ENCODE peak calls at places on chromosomes 11 and 22, in nine cellular contexts. X is brain microvascular endothelial cell; O is tibial artery; L is SK-N-SH; V is heart left ventricle; I is transverse colon; U is CD8-positive, alpha-beta T cell; H is OCI-LY7; N is heart right ventricle. Y is an unnamed sample.

GRCh38 chr22:17149073-17149815 is 9.8 kb downstream of the HDHD5 start:
- DNase-seq in X (no peak), O (no peak), L (no peak), V (no peak), I (peak), U (no peak), H (no peak), N (no peak), Y (no peak)

GRCh38 chr11:123238297-123238696 is 43.2 kb upstream of the CLMP start:
- DNase-seq in X (no peak), O (peak), L (no peak), V (peak), I (no peak), U (no peak), H (no peak), N (peak), Y (no peak)

GRCh38 chr11:65389294-65389980 is 3.0 kb downstream of the FRMD8 start:
- DNase-seq in X (no peak), O (no peak), L (no peak), V (no peak), I (no peak), U (no peak), H (no peak), N (no peak), Y (no peak)

GRCh38 chr11:84234462-84235202 is 948.5 kb upstream of the CCDC90B start:
- DNase-seq in X (no peak), O (no peak), L (no peak), V (no peak), I (no peak), U (no peak), H (no peak), N (no peak), Y (no peak)

GRCh38 chr22:44497218-44497903 is 672 bp downstream of the RTL6 start:
- DNase-seq in X (no peak), O (no peak), L (peak), V (no peak), I (peak), U (no peak), H (no peak), N (peak), Y (no peak)

GRCh38 chr11:119339581-119340334 is 925 bp downstream of the C1QTNF5 start:
- DNase-seq in X (no peak), O (peak), L (peak), V (peak), I (peak), U (peak), H (peak), N (peak), Y (no peak)

GRCh38 chr22:10727393-10727792 is 4800.6 kb upstream of the OR11H1 start:
- DNase-seq in X (no peak), O (no peak), L (no peak), V (no peak), I (no peak), U (no peak), H (no peak), N (no peak), Y (no peak)

GRCh38 chr11:27183672-27184457 is 143.2 kb downstream of the BBOX1 start:
- DNase-seq in X (peak), O (peak), L (peak), V (peak), I (peak), U (peak), H (peak), N (peak), Y (peak)

GRCh38 chr11:111259871-111260270 is 14.3 kb downstream of the POU2AF2 start:
- DNase-seq in X (no peak), O (no peak), L (no peak), V (no peak), I (no peak), U (no peak), H (no peak), N (no peak), Y (no peak)

GRCh38 chr11:130179396-130180306 is 20.1 kb downstream of the ST14 start:
- DNase-seq in X (no peak), O (no peak), L (no peak), V (peak), I (peak), U (no peak), H (peak), N (peak), Y (no peak)

GRCh38 chr11:17600316-17601205 is 53.5 kb downstream of the OTOG start:
- DNase-seq in X (no peak), O (no peak), L (no peak), V (no peak), I (no peak), U (no peak), H (no peak), N (no peak), Y (no peak)

GRCh38 chr11:103601230-103601846 is 435.1 kb upstream of the DDI1 start:
- DNase-seq in X (peak), O (no peak), L (peak), V (peak), I (no peak), U (no peak), H (peak), N (peak), Y (no peak)

GRCh38 chr11:102177974-102178631 is 67.9 kb downstream of the YAP1 start:
- DNase-seq in X (peak), O (no peak), L (peak), V (no peak), I (no peak), U (no peak), H (no peak), N (no peak), Y (peak)

GRCh38 chr11:131859811-131860210 is 489.4 kb downstream of the NTM start:
- DNase-seq in X (peak), O (no peak), L (no peak), V (no peak), I (no peak), U (no peak), H (no peak), N (no peak), Y (no peak)

GRCh38 chr11:42806191-42806590 is 505.6 kb upstream of the API5 start:
- DNase-seq in X (no peak), O (no peak), L (no peak), V (no peak), I (no peak), U (no peak), H (no peak), N (no peak), Y (no peak)

GRCh38 chr11:10201343-10201742 is 92.7 kb downstream of the SBF2 start:
- DNase-seq in X (no peak), O (no peak), L (no peak), V (no peak), I (no peak), U (no peak), H (no peak), N (no peak), Y (no peak)

GRCh38 chr11:101582242-101583052 is 1.4 kb downstream of the TRPC6 start:
- DNase-seq in X (peak), O (no peak), L (peak), V (peak), I (no peak), U (no peak), H (no peak), N (no peak), Y (no peak)

GRCh38 chr11:128188346-128189115 is 398.8 kb downstream of the ETS1 start:
- DNase-seq in X (peak), O (no peak), L (no peak), V (no peak), I (no peak), U (no peak), H (no peak), N (no peak), Y (no peak)

GRCh38 chr22:30885001-30885366 is 83.6 kb downstream of the MORC2 start:
- DNase-seq in X (no peak), O (no peak), L (no peak), V (peak), I (no peak), U (no peak), H (no peak), N (no peak), Y (no peak)

GRCh38 chr11:93686226-93686625 is 24.7 kb downstream of the CEP295 start:
- DNase-seq in X (no peak), O (no peak), L (no peak), V (no peak), I (no peak), U (no peak), H (no peak), N (no peak), Y (no peak)

GRCh38 chr11:6371825-6372224 is 18.4 kb upstream of the SMPD1 start:
- DNase-seq in X (no peak), O (no peak), L (no peak), V (no peak), I (no peak), U (no peak), H (no peak), N (no peak), Y (no peak)

GRCh38 chr11:126702987-126703386 is 297.6 kb downstream of the KIRREL3 start:
- DNase-seq in X (no peak), O (no peak), L (peak), V (peak), I (no peak), U (no peak), H (no peak), N (peak), Y (no peak)

GRCh38 chr11:11876458-11876857 is 34.7 kb downstream of the USP47 start:
- DNase-seq in X (peak), O (no peak), L (no peak), V (no peak), I (no peak), U (no peak), H (no peak), N (no peak), Y (peak)

GRCh38 chr11:63505857-63506528 is at the start of gene LGALS12:
- DNase-seq in X (no peak), O (no peak), L (no peak), V (peak), I (no peak), U (no peak), H (no peak), N (no peak), Y (no peak)

GRCh38 chr11:134755535-134755934 is 343.5 kb upstream of the B3GAT1 start:
- DNase-seq in X (no peak), O (no peak), L (no peak), V (no peak), I (no peak), U (no peak), H (no peak), N (no peak), Y (no peak)

GRCh38 chr22:49182416-49182815 is 645.3 kb downstream of the BRD1 start:
- DNase-seq in X (no peak), O (no peak), L (no peak), V (no peak), I (no peak), U (no peak), H (no peak), N (no peak), Y (no peak)

GRCh38 chr11:12727556-12728070 is 53.4 kb downstream of the TEAD1 start:
- DNase-seq in X (peak), O (no peak), L (no peak), V (no peak), I (no peak), U (no peak), H (no peak), N (no peak), Y (no peak)

GRCh38 chr11:35702126-35702525 is 39.6 kb downstream of the TRIM44 start:
- DNase-seq in X (no peak), O (no peak), L (no peak), V (no peak), I (no peak), U (no peak), H (no peak), N (no peak), Y (no peak)

GRCh38 chr11:74288161-74288560 is 23.3 kb downstream of the P4HA3 start:
- DNase-seq in X (peak), O (peak), L (no peak), V (no peak), I (no peak), U (no peak), H (no peak), N (no peak), Y (no peak)

GRCh38 chr11:72088076-72088806 is 7.6 kb downstream of the LRRC51 start:
- DNase-seq in X (no peak), O (no peak), L (no peak), V (no peak), I (no peak), U (no peak), H (no peak), N (no peak), Y (no peak)

GRCh38 chr11:72085836-72086475 is 5.3 kb downstream of the LRRC51 start:
- DNase-seq in X (no peak), O (no peak), L (no peak), V (no peak), I (no peak), U (no peak), H (no peak), N (no peak), Y (no peak)

DNA sequence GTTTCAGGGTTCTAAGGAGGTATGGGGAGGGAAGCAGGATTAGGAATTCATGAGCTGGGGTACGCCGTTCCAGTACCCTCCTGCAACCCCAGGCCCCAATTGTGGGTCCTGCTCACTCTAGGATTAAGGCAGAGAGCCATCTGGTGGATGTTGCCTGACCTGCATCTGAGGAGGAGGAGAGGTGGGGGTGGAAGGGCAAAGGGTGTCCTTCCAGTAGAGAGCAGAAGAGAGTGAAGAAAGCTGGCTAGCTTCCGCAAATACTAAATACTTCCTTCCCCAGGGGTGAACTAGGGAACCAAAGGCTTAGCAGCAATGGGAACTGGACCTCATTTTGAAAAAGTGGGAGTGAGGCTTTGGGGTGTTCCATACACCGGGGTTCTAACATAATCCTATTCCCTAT is 10.6 kb downstream of the LRRC51 start:
- DNase-seq in X (peak), O (peak), L (peak), V (peak), I (peak), U (peak), H (peak), N (peak), Y (no peak)
- H3K27ac ChIP-seq in X (no peak), O (no peak), L (no peak), V (no peak), I (peak), U (no peak), H (no peak), N (no peak), Y (no peak)

GRCh38 chr22:50606126-50606525 is 5.5 kb downstream of the MAPK8IP2 start:
- DNase-seq in X (no peak), O (no peak), L (no peak), V (no peak), I (no peak), U (no peak), H (no peak), N (no peak), Y (no peak)

GRCh38 chr22:50604256-50604580 is 3.6 kb downstream of the MAPK8IP2 start:
- DNase-seq in X (no peak), O (no peak), L (no peak), V (no peak), I (no peak), U (no peak), H (no peak), N (no peak), Y (no peak)

GRCh38 chr22:50605349-50606074 is 4.9 kb downstream of the MAPK8IP2 start:
- DNase-seq in X (no peak), O (no peak), L (no peak), V (no peak), I (no peak), U (no peak), H (no peak), N (no peak), Y (no peak)

GRCh38 chr22:50603511-50604255 is 3.1 kb downstream of the MAPK8IP2 start:
- DNase-seq in X (no peak), O (no peak), L (no peak), V (no peak), I (no peak), U (no peak), H (no peak), N (no peak), Y (no peak)

DNA sequence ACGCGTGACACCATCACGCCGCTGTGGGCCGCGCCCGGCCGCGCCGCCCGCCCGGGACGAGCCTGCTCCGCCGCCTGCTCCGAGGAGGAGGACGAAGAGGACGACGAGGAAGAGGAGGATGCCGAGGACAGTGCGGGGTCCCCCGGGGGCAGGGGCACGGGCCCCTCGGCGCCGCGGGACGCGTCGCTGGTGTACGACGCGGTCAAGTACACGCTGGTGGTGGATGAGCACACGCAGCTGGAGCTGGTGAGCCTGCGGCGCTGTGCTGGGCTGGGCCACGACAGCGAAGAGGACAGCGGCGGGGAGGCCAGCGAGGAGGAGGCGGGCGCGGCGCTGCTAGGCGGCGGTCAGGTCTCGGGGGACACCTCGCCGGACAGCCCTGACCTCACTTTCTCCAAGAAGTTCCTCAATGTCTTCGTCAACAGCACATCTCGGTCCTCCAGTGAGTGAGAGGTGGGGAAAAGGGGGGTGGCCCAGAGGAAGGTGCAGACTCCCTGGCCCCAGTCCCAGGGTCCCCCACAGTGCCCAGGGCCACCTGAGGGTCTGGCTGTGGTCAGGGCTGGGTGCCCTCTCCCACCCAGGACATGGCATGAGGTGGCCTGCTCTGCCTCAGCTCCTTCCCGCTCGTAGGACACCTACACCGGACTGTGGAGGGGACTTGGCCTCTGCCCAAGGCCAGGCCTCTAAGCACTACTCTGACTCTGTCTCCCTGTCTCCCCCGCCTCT is 4.2 kb downstream of the MAPK8IP2 start:
- DNase-seq in X (no peak), O (no peak), L (no peak), V (no peak), I (no peak), U (no peak), H (no peak), N (no peak), Y (no peak)
- H3K27ac ChIP-seq in X (no peak), O (no peak), L (no peak), V (no peak), I (no peak), U (no peak), H (no peak), N (no peak), Y (no peak)

DNA sequence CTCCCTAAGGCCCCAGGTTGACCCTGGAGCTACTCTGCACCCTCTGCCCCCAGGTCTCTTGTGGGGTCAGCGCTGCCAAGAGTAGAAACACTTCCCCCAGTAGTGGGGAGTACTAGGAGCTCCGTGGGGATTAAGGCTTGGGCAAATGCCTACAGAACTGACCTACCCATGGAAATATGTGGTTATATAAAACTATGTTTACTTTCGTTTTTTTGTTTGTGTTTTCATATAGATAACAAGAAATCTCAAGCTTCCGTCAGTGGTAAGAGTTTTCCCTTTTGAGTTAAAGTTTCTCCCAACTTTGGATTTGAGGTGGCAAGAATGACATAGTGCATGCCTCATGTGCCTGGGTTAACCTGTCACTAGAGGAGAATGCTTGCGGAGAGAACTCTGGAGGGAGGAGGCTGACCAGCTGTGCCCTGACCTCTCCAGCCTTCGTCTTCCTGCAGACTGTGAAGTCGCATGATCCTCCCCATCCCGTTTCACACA is 45.5 kb downstream of the MED15 start:
- DNase-seq in X (peak), O (no peak), L (no peak), V (no peak), I (no peak), U (no peak), H (no peak), N (peak), Y (no peak)
- H3K27ac ChIP-seq in X (peak), O (peak), L (no peak), V (peak), I (peak), U (peak), H (no peak), N (peak), Y (no peak)

GRCh38 chr11:69293819-69294505 is at the start of gene MYEOV:
- DNase-seq in X (no peak), O (no peak), L (peak), V (no peak), I (peak), U (no peak), H (peak), N (no peak), Y (peak)

GRCh38 chr11:69293087-69293486 is 868 bp upstream of the MYEOV start:
- DNase-seq in X (no peak), O (no peak), L (no peak), V (no peak), I (no peak), U (no peak), H (no peak), N (no peak), Y (peak)

GRCh38 chr11:69290791-69291190 is 3.2 kb upstream of the MYEOV start:
- DNase-seq in X (no peak), O (no peak), L (no peak), V (no peak), I (peak), U (no peak), H (no peak), N (no peak), Y (no peak)

GRCh38 chr11:69292221-69292648 is 1.7 kb upstream of the MYEOV start:
- DNase-seq in X (no peak), O (no peak), L (no peak), V (no peak), I (peak), U (peak), H (peak), N (no peak), Y (no peak)

DNA sequence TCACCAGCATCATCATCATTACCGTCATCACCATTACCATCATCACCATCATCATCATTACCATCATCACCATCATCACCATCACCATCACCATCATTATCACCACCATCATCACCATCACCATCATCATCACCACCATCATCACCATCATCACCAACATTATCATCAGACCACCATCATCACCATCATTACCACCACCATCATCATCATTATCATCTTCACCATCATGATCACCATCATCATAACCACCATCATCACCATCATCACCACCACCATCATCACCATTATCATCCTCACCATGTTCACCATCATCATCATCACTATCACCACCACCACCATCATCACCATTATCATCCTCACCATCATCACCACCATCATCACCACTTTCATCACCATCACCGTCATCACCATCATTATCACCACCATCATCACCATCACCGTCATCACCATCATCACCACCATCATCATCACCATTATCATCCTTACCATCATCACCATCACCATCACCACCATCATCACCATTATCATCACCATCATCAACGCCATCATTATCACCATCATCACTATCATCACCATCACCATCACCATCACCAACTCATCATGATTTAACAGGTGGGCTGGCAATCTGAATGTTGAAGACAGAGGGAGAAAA is 2.4 kb upstream of the MYEOV start:
- DNase-seq in X (no peak), O (no peak), L (no peak), V (no peak), I (no peak), U (no peak), H (no peak), N (no peak), Y (no peak)
- H3K27ac ChIP-seq in X (no peak), O (no peak), L (no peak), V (no peak), I (no peak), U (no peak), H (no peak), N (no peak), Y (no peak)

GRCh38 chr22:43006016-43006505 is 8.9 kb downstream of the PACSIN2 start:
- DNase-seq in X (no peak), O (no peak), L (no peak), V (no peak), I (no peak), U (no peak), H (no peak), N (no peak), Y (no peak)
- H3K27ac ChIP-seq in X (no peak), O (no peak), L (no peak), V (no peak), I (peak), U (no peak), H (no peak), N (no peak), Y (no peak)